ENCODE peak calls at places on chromosomes 7 and 10, in four cellular contexts. M is HCT116, F is mammary epithelial cell, P is K562. T is an unnamed sample.

GRCh38 chr10:43383204-43383971 is 12.0 kb downstream of the FXYD4 start:
- DNase-seq in M (no peak), F (no peak), P (no peak), T (peak; percentile 35)

GRCh38 chr7:130490287-130490686 is 1.6 kb upstream of the MEST start:
- DNase-seq in M (no peak), F (no peak), P (no peak), T (no peak)

GRCh38 chr10:132065491-132066105 is at the start of gene JAKMIP3:
- DNase-seq in M (no peak), F (peak; percentile 87), P (no peak), T (no peak)

GRCh38 chr10:95655571-95656290 is 780 bp downstream of the ALDH18A1 start:
- DNase-seq in M (no peak), F (peak; percentile 12), P (no peak), T (no peak)

GRCh38 chr10:95475827-95476481 is 85.2 kb downstream of the SORBS1 start:
- DNase-seq in M (no peak), F (no peak), P (peak; percentile 16), T (no peak)

GRCh38 chr7:53245721-53246120 is 210.3 kb downstream of the POM121L12 start:
- DNase-seq in M (no peak), F (no peak), P (no peak), T (no peak)

GRCh38 chr7:24755541-24756416 is 1.5 kb downstream of the GSDME start:
- DNase-seq in M (no peak), F (peak; percentile 95), P (no peak), T (no peak)

GRCh38 chr7:90552521-90552920 is 43.6 kb upstream of the CDK14 start:
- DNase-seq in M (no peak), F (peak; percentile 10), P (no peak), T (no peak)

GRCh38 chr7:2959828-2960599 is 83.7 kb downstream of the CARD11 start:
- DNase-seq in M (no peak), F (no peak), P (no peak), T (no peak)

GRCh38 chr10:78062296-78062695 is 28.6 kb downstream of the RPS24 start:
- DNase-seq in M (no peak), F (no peak), P (no peak), T (peak; percentile 12)

GRCh38 chr10:31578181-31578852 is 259.3 kb downstream of the ZEB1 start:
- DNase-seq in M (no peak), F (no peak), P (no peak), T (no peak)

GRCh38 chr7:95066736-95067530 is 159.5 kb downstream of the PPP1R9A start:
- DNase-seq in M (no peak), F (no peak), P (no peak), T (no peak)

GRCh38 chr10:43064331-43065075 is 12.4 kb upstream of the RET start:
- DNase-seq in M (no peak), F (no peak), P (no peak), T (peak; percentile 60)

GRCh38 chr10:33334170-33334838 is at the start of gene NRP1:
- DNase-seq in M (no peak), F (no peak), P (no peak), T (peak; percentile 71)

GRCh38 chr7:6705959-6706665 is 635 bp downstream of the ZNF12 start:
- DNase-seq in M (no peak), F (peak; percentile 30), P (peak; percentile 55), T (peak; percentile 86)

GRCh38 chr7:81273601-81274397 is 354.9 kb upstream of the SEMA3C start:
- DNase-seq in M (no peak), F (no peak), P (no peak), T (no peak)

GRCh38 chr7:117066668-117067067 is 113.4 kb downstream of the ST7 start:
- DNase-seq in M (no peak), F (no peak), P (no peak), T (no peak)

GRCh38 chr10:14820010-14820774 is 17.6 kb downstream of the CDNF start:
- DNase-seq in M (no peak), F (peak; percentile 62), P (no peak), T (no peak)

GRCh38 chr7:99778880-99779279 is 5.1 kb downstream of the CYP3A4 start:
- DNase-seq in M (no peak), F (no peak), P (no peak), T (no peak)

GRCh38 chr7:106629521-106629920 is 31.4 kb downstream of the CCDC71L start:
- DNase-seq in M (no peak), F (no peak), P (no peak), T (no peak)

GRCh38 chr10:44363716-44364115 is 21.2 kb downstream of the CXCL12 start:
- DNase-seq in M (no peak), F (no peak), P (no peak), T (no peak)

GRCh38 chr7:45039106-45039505 is 39.1 kb downstream of the CCM2 start:
- DNase-seq in M (no peak), F (no peak), P (no peak), T (no peak)

GRCh38 chr10:77857272-77857671 is 69.3 kb downstream of the DLG5 start:
- DNase-seq in M (no peak), F (peak; percentile 39), P (no peak), T (no peak)

GRCh38 chr10:18618995-18619394 is 32.4 kb downstream of the NSUN6 start:
- DNase-seq in M (no peak), F (no peak), P (no peak), T (no peak)

GRCh38 chr7:119256001-119256400 is 1017.0 kb upstream of the KCND2 start:
- DNase-seq in M (no peak), F (no peak), P (no peak), T (no peak)

GRCh38 chr10:124588736-124589451 is 127.3 kb downstream of the LHPP start:
- DNase-seq in M (no peak), F (no peak), P (peak; percentile 77), T (peak; percentile 84)

GRCh38 chr10:667602-668143 is 21.8 kb downstream of the DIP2C start:
- DNase-seq in M (no peak), F (no peak), P (no peak), T (no peak)

GRCh38 chr7:20440472-20441105 is 109.9 kb downstream of the ITGB8 start:
- DNase-seq in M (peak; percentile 29), F (no peak), P (peak; percentile 63), T (no peak)

GRCh38 chr7:121369462-121369861 is 26.6 kb downstream of the FAM3C start:
- DNase-seq in M (no peak), F (no peak), P (no peak), T (no peak)

GRCh38 chr10:113047605-113047962 is 97.5 kb downstream of the TCF7L2 start:
- DNase-seq in M (no peak), F (peak; percentile 80), P (no peak), T (peak; percentile 77)

GRCh38 chr7:98283887-98284222 is 2.4 kb downstream of the BRI3 start:
- DNase-seq in M (no peak), F (no peak), P (no peak), T (no peak)

GRCh38 chr7:112398534-112398933 is 51.7 kb upstream of the IFRD1 start:
- DNase-seq in M (no peak), F (no peak), P (no peak), T (no peak)

GRCh38 chr7:94003446-94004023 is 620 bp downstream of the BET1 start:
- DNase-seq in M (no peak), F (peak; percentile 22), P (peak; percentile 12), T (no peak)

GRCh38 chr7:117127585-117128168 is 174.4 kb downstream of the ST7 start:
- DNase-seq in M (peak; percentile 28), F (peak; percentile 31), P (peak; percentile 59), T (no peak)

GRCh38 chr7:27917774-27918314 is 177.9 kb downstream of the TAX1BP1 start:
- DNase-seq in M (no peak), F (peak; percentile 49), P (no peak), T (no peak)

GRCh38 chr7:100629117-100629711 is 12.1 kb downstream of the TFR2 start:
- DNase-seq in M (peak; percentile 28), F (no peak), P (peak; percentile 61), T (no peak)

GRCh38 chr10:81018898-81019890 is 481.5 kb downstream of the SH2D4B start:
- DNase-seq in M (peak; percentile 31), F (peak; percentile 34), P (peak; percentile 20), T (peak; percentile 27)

GRCh38 chr7:116543664-116544063 is 18.8 kb downstream of the CAV1 start:
- DNase-seq in M (no peak), F (peak; percentile 49), P (no peak), T (no peak)

GRCh38 chr7:46859963-46860475 is 721.9 kb downstream of the TNS3 start:
- DNase-seq in M (no peak), F (peak; percentile 71), P (no peak), T (no peak)
- H3K9ac ChIP-seq in M (no peak overlapping the region), F (no peak overlapping the region), P (no peak overlapping the region), T (no peak overlapping the region)

DNA sequence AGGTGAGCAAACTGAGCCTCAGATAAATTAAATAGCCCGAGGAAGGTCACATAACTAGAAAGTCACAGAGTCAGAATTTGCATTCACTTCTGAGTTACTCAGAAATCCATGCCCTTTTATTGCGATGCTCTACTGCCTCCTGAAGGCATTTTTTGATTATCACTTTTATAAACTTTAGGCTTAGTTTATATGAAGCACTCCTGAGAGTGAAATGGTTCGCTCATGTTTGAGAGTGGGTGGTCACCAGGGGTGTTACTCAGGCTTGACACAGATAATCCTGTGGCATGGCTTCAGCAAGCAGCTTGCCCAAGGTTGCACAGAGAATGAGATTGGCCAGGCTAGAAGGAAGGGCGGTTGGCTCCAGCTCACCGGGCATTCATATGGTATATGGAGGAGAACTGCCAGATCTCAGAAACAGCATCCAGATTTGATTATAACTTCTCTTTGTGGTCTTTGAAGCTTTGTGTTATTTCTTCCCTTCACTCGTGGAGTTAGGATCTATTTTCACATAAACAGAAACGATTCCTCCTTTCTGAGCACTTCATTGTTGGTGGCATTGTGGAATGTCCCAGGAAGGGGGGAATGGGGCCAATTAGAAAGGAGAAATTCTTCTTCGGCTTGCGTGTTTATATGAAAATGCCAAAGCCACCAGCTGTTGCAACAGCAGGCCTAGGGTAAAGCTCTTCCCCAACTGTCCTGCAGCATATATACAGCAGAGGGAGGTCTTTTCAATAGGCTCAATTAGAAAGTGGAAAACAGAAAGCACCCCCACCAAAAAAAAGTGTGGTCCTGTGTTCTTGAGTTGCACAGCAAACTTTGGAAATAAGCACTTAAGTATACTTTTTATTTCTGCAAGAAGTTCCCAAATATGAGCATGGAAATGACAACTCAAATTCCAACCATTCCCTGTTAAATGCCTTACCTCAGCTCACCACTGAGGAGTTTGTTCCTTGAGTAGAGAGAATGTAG is 628.8 kb downstream of the SUGCT start:
- DNase-seq in M (no peak), F (no peak), P (no peak), T (no peak)
- TF ChIP-seq CTCF in M (peak; percentile 11), F (peak; percentile 51), P (no peak), T (no peak)

DNA sequence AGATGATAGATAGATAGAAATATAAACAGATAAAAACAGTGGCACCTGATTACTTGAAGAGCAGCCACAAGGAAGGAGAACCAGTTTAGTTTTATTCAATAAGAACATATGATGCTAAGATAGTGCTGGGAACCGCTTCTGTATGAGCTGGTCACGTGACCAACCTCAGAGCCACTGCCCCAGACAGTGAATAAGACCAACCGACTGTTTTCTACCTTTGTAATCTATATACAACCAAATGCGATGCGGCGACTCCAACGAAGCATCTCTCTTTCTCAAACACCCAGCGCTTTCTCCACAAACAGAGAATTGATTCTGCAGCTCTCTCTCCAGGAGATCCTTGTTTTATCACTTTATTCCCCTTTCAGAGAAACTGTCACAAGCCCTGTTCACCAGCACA is 55.5 kb upstream of the JCAD start:
- DNase-seq in M (no peak), F (no peak), P (no peak), T (no peak)
- H3K9ac ChIP-seq in M (no peak overlapping the region), F (no peak overlapping the region), P (no peak overlapping the region), T (no peak overlapping the region)

GRCh38 chr10:79981673-79982485 is 33.0 kb upstream of the SFTPD start:
- DNase-seq in M (peak; percentile 23), F (peak; percentile 50), P (no peak), T (peak; percentile 88)
- TF ChIP-seq CTCF in M (peak; percentile 20), F (peak; percentile 23), P (no peak), T (no peak)